ENCODE peak calls at places on chromosomes 1 and 21, in ten cellular contexts. One of them, this sample, is unnamed.

GRCh38 chr1:198734323-198735008 is 95.6 kb downstream of the PTPRC start:
- DNase-seq in uterus: no peak
- DNase-seq in K562: no peak
- DNase-seq in pancreas: no peak
- DNase-seq in BE2C: no peak
- DNase-seq in fibroblast of the aortic adventitia: no peak
- DNase-seq in left ventricle myocardium inferior: no peak
- DNase-seq in cardiac muscle cell: no peak
- DNase-seq in brain microvascular endothelial cell: no peak
- DNase-seq in fibroblast of villous mesenchyme: no peak
- DNase-seq in this sample: no peak

GRCh38 chr21:43206231-43207042 is 37.6 kb downstream of the CRYAA start:
- DNase-seq in BE2C: no peak
- DNase-seq in pancreas: no peak
- DNase-seq in K562: no peak
- DNase-seq in fibroblast of villous mesenchyme: no peak
- DNase-seq in brain microvascular endothelial cell: no peak
- DNase-seq in uterus: no peak
- DNase-seq in fibroblast of the aortic adventitia: no peak
- DNase-seq in cardiac muscle cell: no peak
- DNase-seq in left ventricle myocardium inferior: no peak
- DNase-seq in this sample: peak; percentile 3

GRCh38 chr1:10306435-10306834 is 92.4 kb upstream of the PGD start:
- DNase-seq in fibroblast of the aortic adventitia: no peak
- DNase-seq in uterus: no peak
- DNase-seq in BE2C: no peak
- DNase-seq in left ventricle myocardium inferior: no peak
- DNase-seq in brain microvascular endothelial cell: no peak
- DNase-seq in fibroblast of villous mesenchyme: no peak
- DNase-seq in cardiac muscle cell: no peak
- DNase-seq in K562: no peak
- DNase-seq in pancreas: no peak
- DNase-seq in this sample: no peak

GRCh38 chr1:23452011-23452411 is 27.5 kb upstream of the TCEA3 start:
- DNase-seq in fibroblast of the aortic adventitia: peak; percentile 51
- DNase-seq in uterus: no peak
- DNase-seq in fibroblast of villous mesenchyme: peak; percentile 33
- DNase-seq in cardiac muscle cell: peak; percentile 23
- DNase-seq in pancreas: peak; percentile 91
- DNase-seq in brain microvascular endothelial cell: no peak
- DNase-seq in BE2C: peak; percentile 63
- DNase-seq in left ventricle myocardium inferior: no peak
- DNase-seq in K562: no peak
- DNase-seq in this sample: no peak

GRCh38 chr1:35573198-35573775 is at the start of gene TFAP2E:
- DNase-seq in BE2C: peak; percentile 31
- DNase-seq in brain microvascular endothelial cell: no peak
- DNase-seq in K562: no peak
- DNase-seq in left ventricle myocardium inferior: no peak
- DNase-seq in fibroblast of villous mesenchyme: peak; percentile 36
- DNase-seq in pancreas: peak; percentile 40
- DNase-seq in cardiac muscle cell: peak; percentile 41
- DNase-seq in fibroblast of the aortic adventitia: no peak
- DNase-seq in uterus: no peak
- DNase-seq in this sample: peak; percentile 28

GRCh38 chr1:161037661-161038522 is 872 bp downstream of the TSTD1 start:
- DNase-seq in fibroblast of the aortic adventitia: no peak
- DNase-seq in cardiac muscle cell: no peak
- DNase-seq in uterus: no peak
- DNase-seq in brain microvascular endothelial cell: no peak
- DNase-seq in K562: no peak
- DNase-seq in pancreas: peak; percentile 45
- DNase-seq in BE2C: no peak
- DNase-seq in fibroblast of villous mesenchyme: no peak
- DNase-seq in left ventricle myocardium inferior: no peak
- DNase-seq in this sample: no peak

GRCh38 chr1:198778049-198778448 is 139.2 kb downstream of the PTPRC start:
- DNase-seq in cardiac muscle cell: no peak
- DNase-seq in left ventricle myocardium inferior: no peak
- DNase-seq in pancreas: no peak
- DNase-seq in uterus: no peak
- DNase-seq in fibroblast of the aortic adventitia: peak; percentile 15
- DNase-seq in fibroblast of villous mesenchyme: peak; percentile 55
- DNase-seq in brain microvascular endothelial cell: peak; percentile 44
- DNase-seq in BE2C: peak; percentile 5
- DNase-seq in K562: no peak
- DNase-seq in this sample: peak; percentile 29

GRCh38 chr21:28908351-28908750 is 84.3 kb downstream of the LTN1 start:
- DNase-seq in fibroblast of the aortic adventitia: no peak
- DNase-seq in uterus: no peak
- DNase-seq in cardiac muscle cell: no peak
- DNase-seq in K562: no peak
- DNase-seq in fibroblast of villous mesenchyme: no peak
- DNase-seq in BE2C: no peak
- DNase-seq in brain microvascular endothelial cell: no peak
- DNase-seq in left ventricle myocardium inferior: no peak
- DNase-seq in pancreas: no peak
- DNase-seq in this sample: no peak

GRCh38 chr1:43529206-43529731 is 1.4 kb upstream of the PTPRF start:
- DNase-seq in K562: peak; percentile 92
- DNase-seq in fibroblast of villous mesenchyme: peak; percentile 88
- DNase-seq in uterus: peak; percentile 87
- DNase-seq in fibroblast of the aortic adventitia: peak; percentile 92
- DNase-seq in BE2C: peak; percentile 75
- DNase-seq in cardiac muscle cell: peak; percentile 91
- DNase-seq in brain microvascular endothelial cell: peak; percentile 87
- DNase-seq in left ventricle myocardium inferior: peak; percentile 74
- DNase-seq in pancreas: peak; percentile 75
- DNase-seq in this sample: peak; percentile 76
- H3K4me3 ChIP-seq in K562: no peak overlapping the region
- H3K4me3 ChIP-seq in fibroblast of villous mesenchyme: no peak overlapping the region
- H3K4me3 ChIP-seq in uterus: no peak overlapping the region
- H3K4me3 ChIP-seq in fibroblast of the aortic adventitia: no peak overlapping the region
- H3K4me3 ChIP-seq in BE2C: no peak overlapping the region
- H3K4me3 ChIP-seq in cardiac muscle cell: no peak overlapping the region
- H3K4me3 ChIP-seq in brain microvascular endothelial cell: no peak overlapping the region
- H3K4me3 ChIP-seq in left ventricle myocardium inferior: no peak overlapping the region
- H3K4me3 ChIP-seq in pancreas: no peak overlapping the region
- H3K4me3 ChIP-seq in this sample: no peak overlapping the region

GRCh38 chr21:31503939-31504338 is 155.6 kb upstream of the SOD1 start:
- DNase-seq in K562: no peak
- DNase-seq in cardiac muscle cell: no peak
- DNase-seq in pancreas: no peak
- DNase-seq in fibroblast of the aortic adventitia: no peak
- DNase-seq in brain microvascular endothelial cell: no peak
- DNase-seq in fibroblast of villous mesenchyme: no peak
- DNase-seq in BE2C: no peak
- DNase-seq in left ventricle myocardium inferior: no peak
- DNase-seq in uterus: no peak
- DNase-seq in this sample: no peak

GRCh38 chr21:31505975-31506374 is 153.5 kb upstream of the SOD1 start:
- DNase-seq in left ventricle myocardium inferior: no peak
- DNase-seq in pancreas: no peak
- DNase-seq in K562: no peak
- DNase-seq in cardiac muscle cell: no peak
- DNase-seq in BE2C: no peak
- DNase-seq in uterus: no peak
- DNase-seq in brain microvascular endothelial cell: no peak
- DNase-seq in fibroblast of villous mesenchyme: no peak
- DNase-seq in fibroblast of the aortic adventitia: no peak
- DNase-seq in this sample: no peak

GRCh38 chr21:31514598-31514997 is 144.9 kb upstream of the SOD1 start:
- DNase-seq in uterus: no peak
- DNase-seq in BE2C: peak; percentile 75
- DNase-seq in K562: no peak
- DNase-seq in left ventricle myocardium inferior: no peak
- DNase-seq in cardiac muscle cell: peak; percentile 14
- DNase-seq in fibroblast of villous mesenchyme: no peak
- DNase-seq in fibroblast of the aortic adventitia: no peak
- DNase-seq in pancreas: peak; percentile 43
- DNase-seq in brain microvascular endothelial cell: peak; percentile 15
- DNase-seq in this sample: no peak

GRCh38 chr21:31511258-31511657 is 148.2 kb upstream of the SOD1 start:
- DNase-seq in fibroblast of villous mesenchyme: no peak
- DNase-seq in pancreas: no peak
- DNase-seq in left ventricle myocardium inferior: no peak
- DNase-seq in BE2C: no peak
- DNase-seq in fibroblast of the aortic adventitia: no peak
- DNase-seq in brain microvascular endothelial cell: no peak
- DNase-seq in cardiac muscle cell: no peak
- DNase-seq in uterus: no peak
- DNase-seq in K562: no peak
- DNase-seq in this sample: no peak

DNA sequence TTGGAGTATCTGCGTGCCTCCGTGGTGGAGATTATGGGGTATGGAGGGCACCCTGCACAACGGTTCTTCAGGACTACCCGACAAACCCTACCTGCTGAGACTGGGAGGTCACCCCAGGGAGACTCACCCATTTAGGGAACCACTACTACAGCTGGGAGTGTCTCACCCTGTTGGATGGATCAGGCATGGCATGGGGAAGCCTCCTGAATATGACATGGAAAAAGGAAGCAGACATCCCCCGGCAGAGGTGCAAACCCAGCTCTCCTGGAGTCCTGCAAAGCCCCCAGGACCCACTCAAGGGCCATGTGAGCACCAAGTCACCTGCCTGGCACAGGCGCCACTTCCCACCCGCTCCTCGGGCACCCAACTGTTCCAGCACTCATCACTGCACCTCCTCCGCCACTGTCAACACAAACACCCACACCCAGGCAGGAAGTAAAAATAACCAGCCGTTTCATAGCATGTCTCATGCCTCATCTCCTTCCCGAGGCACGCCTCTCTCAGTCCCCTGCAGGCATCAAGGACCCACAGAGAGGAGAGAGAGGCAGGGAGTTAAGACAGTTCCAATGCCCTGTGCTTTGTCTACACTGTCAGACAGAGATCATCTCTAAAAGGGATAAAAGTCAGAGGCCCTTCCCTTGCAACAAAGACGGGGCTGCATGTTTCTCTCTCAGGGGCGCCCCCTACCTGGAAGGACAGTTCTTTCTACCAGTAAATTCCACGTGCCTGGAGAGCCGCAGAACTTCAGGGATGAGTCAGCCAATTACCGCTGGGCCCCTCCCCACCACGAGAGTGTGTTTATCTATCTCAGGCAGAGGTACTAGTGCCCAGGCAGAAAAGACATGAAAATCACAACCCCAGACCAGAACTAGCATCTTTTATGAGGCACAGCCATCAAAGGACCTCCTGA is 150.1 kb upstream of the SOD1 start:
- DNase-seq in left ventricle myocardium inferior: no peak
- DNase-seq in cardiac muscle cell: peak; percentile 44
- DNase-seq in brain microvascular endothelial cell: peak; percentile 63
- DNase-seq in pancreas: no peak
- DNase-seq in fibroblast of villous mesenchyme: no peak
- DNase-seq in K562: peak; percentile 78
- DNase-seq in fibroblast of the aortic adventitia: no peak
- DNase-seq in BE2C: peak; percentile 59
- DNase-seq in uterus: no peak
- DNase-seq in this sample: no peak
- TF ChIP-seq CTCF in left ventricle myocardium inferior: no peak
- TF ChIP-seq CTCF in cardiac muscle cell: peak; percentile 33
- TF ChIP-seq CTCF in brain microvascular endothelial cell: peak; percentile 72
- TF ChIP-seq CTCF in pancreas: no peak
- TF ChIP-seq CTCF in fibroblast of villous mesenchyme: no peak
- TF ChIP-seq CTCF in K562: peak; percentile 71
- TF ChIP-seq CTCF in fibroblast of the aortic adventitia: no peak
- TF ChIP-seq CTCF in BE2C: peak; percentile 36
- TF ChIP-seq CTCF in uterus: no peak
- TF ChIP-seq CTCF in this sample: no peak

GRCh38 chr1:64960731-64961130 is 5.6 kb downstream of the JAK1 start:
- DNase-seq in pancreas: no peak
- DNase-seq in fibroblast of the aortic adventitia: no peak
- DNase-seq in brain microvascular endothelial cell: no peak
- DNase-seq in fibroblast of villous mesenchyme: no peak
- DNase-seq in BE2C: no peak
- DNase-seq in left ventricle myocardium inferior: no peak
- DNase-seq in K562: no peak
- DNase-seq in uterus: no peak
- DNase-seq in cardiac muscle cell: no peak
- DNase-seq in this sample: no peak

GRCh38 chr1:64959973-64960372 is 6.4 kb downstream of the JAK1 start:
- DNase-seq in pancreas: no peak
- DNase-seq in brain microvascular endothelial cell: no peak
- DNase-seq in K562: no peak
- DNase-seq in BE2C: no peak
- DNase-seq in fibroblast of the aortic adventitia: no peak
- DNase-seq in cardiac muscle cell: no peak
- DNase-seq in fibroblast of villous mesenchyme: no peak
- DNase-seq in uterus: no peak
- DNase-seq in left ventricle myocardium inferior: no peak
- DNase-seq in this sample: no peak

GRCh38 chr1:64963466-64963865 is 2.9 kb downstream of the JAK1 start:
- DNase-seq in brain microvascular endothelial cell: no peak
- DNase-seq in K562: no peak
- DNase-seq in fibroblast of the aortic adventitia: no peak
- DNase-seq in BE2C: no peak
- DNase-seq in fibroblast of villous mesenchyme: no peak
- DNase-seq in cardiac muscle cell: no peak
- DNase-seq in uterus: no peak
- DNase-seq in pancreas: no peak
- DNase-seq in left ventricle myocardium inferior: no peak
- DNase-seq in this sample: no peak

GRCh38 chr1:64962447-64962846 is 3.9 kb downstream of the JAK1 start:
- DNase-seq in cardiac muscle cell: no peak
- DNase-seq in pancreas: peak; percentile 32
- DNase-seq in brain microvascular endothelial cell: no peak
- DNase-seq in fibroblast of the aortic adventitia: no peak
- DNase-seq in BE2C: no peak
- DNase-seq in K562: no peak
- DNase-seq in left ventricle myocardium inferior: no peak
- DNase-seq in uterus: no peak
- DNase-seq in fibroblast of villous mesenchyme: no peak
- DNase-seq in this sample: no peak

DNA sequence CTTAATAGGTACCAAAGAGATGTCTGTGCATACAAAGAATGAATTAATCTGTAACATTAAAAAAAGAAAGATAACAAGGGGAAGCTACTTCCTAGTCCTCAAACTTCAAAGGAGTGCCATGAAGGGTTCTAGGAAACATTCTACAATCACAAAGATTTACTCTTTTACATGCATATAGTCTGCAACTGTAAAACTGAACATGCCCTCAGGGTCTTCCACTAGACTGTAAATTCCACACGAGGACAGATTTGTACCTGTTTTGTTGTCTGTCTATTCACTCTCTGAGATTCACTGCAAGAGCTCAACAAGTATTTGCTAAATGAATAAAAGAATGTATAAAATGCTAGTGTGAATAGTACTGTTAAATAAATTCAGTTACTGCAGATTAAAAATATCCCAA is 4.4 kb downstream of the JAK1 start:
- DNase-seq in BE2C: no peak
- DNase-seq in brain microvascular endothelial cell: no peak
- DNase-seq in cardiac muscle cell: no peak
- DNase-seq in fibroblast of the aortic adventitia: no peak
- DNase-seq in pancreas: no peak
- DNase-seq in fibroblast of villous mesenchyme: no peak
- DNase-seq in K562: no peak
- DNase-seq in left ventricle myocardium inferior: no peak
- DNase-seq in uterus: no peak
- DNase-seq in this sample: no peak
- H3K4me3 ChIP-seq in BE2C: no peak overlapping the region
- H3K4me3 ChIP-seq in brain microvascular endothelial cell: no peak overlapping the region
- H3K4me3 ChIP-seq in cardiac muscle cell: no peak overlapping the region
- H3K4me3 ChIP-seq in fibroblast of the aortic adventitia: no peak overlapping the region
- H3K4me3 ChIP-seq in pancreas: no peak overlapping the region
- H3K4me3 ChIP-seq in fibroblast of villous mesenchyme: no peak overlapping the region
- H3K4me3 ChIP-seq in K562: no peak overlapping the region
- H3K4me3 ChIP-seq in left ventricle myocardium inferior: no peak overlapping the region
- H3K4me3 ChIP-seq in uterus: no peak overlapping the region
- H3K4me3 ChIP-seq in this sample: no peak overlapping the region

GRCh38 chr21:33394260-33394659 is 9.0 kb upstream of the IFNGR2 start:
- DNase-seq in fibroblast of villous mesenchyme: peak; percentile 82
- DNase-seq in brain microvascular endothelial cell: no peak
- DNase-seq in fibroblast of the aortic adventitia: no peak
- DNase-seq in cardiac muscle cell: peak; percentile 65
- DNase-seq in K562: no peak
- DNase-seq in BE2C: no peak
- DNase-seq in left ventricle myocardium inferior: no peak
- DNase-seq in uterus: no peak
- DNase-seq in pancreas: no peak
- DNase-seq in this sample: peak; percentile 29

GRCh38 chr21:33388188-33388587 is 15.0 kb upstream of the IFNGR2 start:
- DNase-seq in cardiac muscle cell: no peak
- DNase-seq in fibroblast of villous mesenchyme: no peak
- DNase-seq in pancreas: no peak
- DNase-seq in BE2C: no peak
- DNase-seq in K562: no peak
- DNase-seq in uterus: no peak
- DNase-seq in brain microvascular endothelial cell: no peak
- DNase-seq in fibroblast of the aortic adventitia: no peak
- DNase-seq in left ventricle myocardium inferior: no peak
- DNase-seq in this sample: no peak

GRCh38 chr21:33393348-33393747 is 9.9 kb upstream of the IFNGR2 start:
- DNase-seq in BE2C: no peak
- DNase-seq in pancreas: no peak
- DNase-seq in brain microvascular endothelial cell: no peak
- DNase-seq in left ventricle myocardium inferior: no peak
- DNase-seq in cardiac muscle cell: no peak
- DNase-seq in fibroblast of the aortic adventitia: no peak
- DNase-seq in K562: no peak
- DNase-seq in uterus: no peak
- DNase-seq in fibroblast of villous mesenchyme: no peak
- DNase-seq in this sample: no peak

GRCh38 chr21:33392586-33392985 is 10.6 kb upstream of the IFNGR2 start:
- DNase-seq in cardiac muscle cell: no peak
- DNase-seq in left ventricle myocardium inferior: no peak
- DNase-seq in uterus: no peak
- DNase-seq in fibroblast of the aortic adventitia: no peak
- DNase-seq in BE2C: no peak
- DNase-seq in fibroblast of villous mesenchyme: no peak
- DNase-seq in pancreas: no peak
- DNase-seq in K562: no peak
- DNase-seq in brain microvascular endothelial cell: no peak
- DNase-seq in this sample: no peak

DNA sequence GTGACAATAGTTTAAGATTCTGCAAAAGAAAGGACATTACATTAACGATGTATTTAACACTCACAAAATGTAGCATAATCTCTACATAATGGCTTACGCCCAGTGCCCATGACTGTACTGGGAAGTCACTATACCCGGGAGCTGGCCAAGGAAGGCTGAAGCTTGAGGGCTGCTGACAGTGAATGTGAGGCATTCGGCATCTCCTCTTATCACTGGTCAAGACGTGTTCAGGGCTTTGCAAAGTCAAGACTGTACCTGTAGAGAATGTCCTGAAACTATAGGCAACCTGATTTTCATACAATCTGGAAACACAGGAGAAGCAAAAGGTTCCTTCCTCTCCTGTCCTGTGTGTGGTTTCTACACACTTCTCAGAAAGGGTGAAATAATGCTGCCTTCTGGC is 12.7 kb upstream of the IFNGR2 start:
- DNase-seq in fibroblast of the aortic adventitia: no peak
- DNase-seq in uterus: no peak
- DNase-seq in pancreas: no peak
- DNase-seq in BE2C: no peak
- DNase-seq in fibroblast of villous mesenchyme: no peak
- DNase-seq in K562: no peak
- DNase-seq in cardiac muscle cell: no peak
- DNase-seq in brain microvascular endothelial cell: no peak
- DNase-seq in left ventricle myocardium inferior: no peak
- DNase-seq in this sample: no peak
- TF ChIP-seq CTCF in fibroblast of the aortic adventitia: no peak
- TF ChIP-seq CTCF in uterus: no peak
- TF ChIP-seq CTCF in pancreas: no peak
- TF ChIP-seq CTCF in BE2C: no peak
- TF ChIP-seq CTCF in fibroblast of villous mesenchyme: no peak
- TF ChIP-seq CTCF in K562: no peak
- TF ChIP-seq CTCF in cardiac muscle cell: no peak
- TF ChIP-seq CTCF in brain microvascular endothelial cell: no peak
- TF ChIP-seq CTCF in left ventricle myocardium inferior: no peak
- TF ChIP-seq CTCF in this sample: no peak